ENCODE peak calls at places on chromosomes 13 and 19, in nine cellular contexts. One of them, this sample, is unnamed.
A peak's percentile ranks its signal among the peaks of the same experiment; 100 is the strongest.

GRCh38 chr19:10100163-10100785 is 2.2 kb downstream of the ANGPTL6 start:
- DNase-seq in RWPE2: no peak
- DNase-seq in fibroblast of lung: no peak
- DNase-seq in psoas muscle: no peak
- DNase-seq in MM.1S: no peak
- DNase-seq in stomach: no peak
- DNase-seq in heart left ventricle: no peak
- DNase-seq in ovary: no peak
- DNase-seq in left lung: no peak
- DNase-seq in this sample: no peak

GRCh38 chr13:25478186-25478585 is 106.4 kb downstream of the ATP8A2 start:
- DNase-seq in MM.1S: no peak
- DNase-seq in left lung: no peak
- DNase-seq in stomach: no peak
- DNase-seq in ovary: no peak
- DNase-seq in heart left ventricle: no peak
- DNase-seq in psoas muscle: no peak
- DNase-seq in fibroblast of lung: peak; percentile 74
- DNase-seq in RWPE2: no peak
- DNase-seq in this sample: no peak

GRCh38 chr13:46166947-46167610 is 14.9 kb downstream of the LCP1 start:
- DNase-seq in fibroblast of lung: no peak
- DNase-seq in RWPE2: no peak
- DNase-seq in stomach: no peak
- DNase-seq in ovary: no peak
- DNase-seq in psoas muscle: no peak
- DNase-seq in MM.1S: no peak
- DNase-seq in heart left ventricle: no peak
- DNase-seq in left lung: no peak
- DNase-seq in this sample: no peak

GRCh38 chr13:64154514-64154913 is 2738.9 kb upstream of the PCDH20 start:
- DNase-seq in heart left ventricle: no peak
- DNase-seq in RWPE2: no peak
- DNase-seq in psoas muscle: no peak
- DNase-seq in left lung: no peak
- DNase-seq in fibroblast of lung: peak; percentile 34
- DNase-seq in stomach: no peak
- DNase-seq in ovary: no peak
- DNase-seq in MM.1S: no peak
- DNase-seq in this sample: no peak

GRCh38 chr19:8194528-8195275 is 14.5 kb upstream of the CERS4 start:
- DNase-seq in stomach: peak; percentile 35
- DNase-seq in psoas muscle: no peak
- DNase-seq in fibroblast of lung: no peak
- DNase-seq in heart left ventricle: no peak
- DNase-seq in left lung: peak; percentile 83
- DNase-seq in ovary: no peak
- DNase-seq in RWPE2: no peak
- DNase-seq in MM.1S: peak; percentile 34
- DNase-seq in this sample: peak; percentile 20

GRCh38 chr19:18611327-18612050 is 1.2 kb upstream of the TMEM59L start:
- DNase-seq in ovary: no peak
- DNase-seq in MM.1S: no peak
- DNase-seq in RWPE2: peak; percentile 50
- DNase-seq in fibroblast of lung: no peak
- DNase-seq in stomach: no peak
- DNase-seq in heart left ventricle: no peak
- DNase-seq in psoas muscle: no peak
- DNase-seq in left lung: no peak
- DNase-seq in this sample: no peak

GRCh38 chr13:80339841-80340642 is 884 bp downstream of the SPRY2 start:
- DNase-seq in fibroblast of lung: peak; percentile 54
- DNase-seq in MM.1S: peak; percentile 38
- DNase-seq in heart left ventricle: peak; percentile 58
- DNase-seq in left lung: peak; percentile 92
- DNase-seq in ovary: peak; percentile 48
- DNase-seq in psoas muscle: peak; percentile 55
- DNase-seq in stomach: peak; percentile 46
- DNase-seq in RWPE2: no peak
- DNase-seq in this sample: peak; percentile 55

GRCh38 chr19:45164577-45165335 is 4.0 kb upstream of the NKPD1 start:
- DNase-seq in psoas muscle: peak; percentile 40
- DNase-seq in stomach: peak; percentile 82
- DNase-seq in RWPE2: peak; percentile 92
- DNase-seq in fibroblast of lung: peak; percentile 68
- DNase-seq in heart left ventricle: peak; percentile 47
- DNase-seq in MM.1S: peak; percentile 43
- DNase-seq in left lung: peak; percentile 90
- DNase-seq in ovary: peak; percentile 50
- DNase-seq in this sample: peak; percentile 37

GRCh38 chr13:59444210-59444857 is 719.4 kb downstream of the DIAPH3 start:
- DNase-seq in heart left ventricle: no peak
- DNase-seq in psoas muscle: no peak
- DNase-seq in fibroblast of lung: peak; percentile 42
- DNase-seq in MM.1S: no peak
- DNase-seq in ovary: no peak
- DNase-seq in left lung: no peak
- DNase-seq in RWPE2: no peak
- DNase-seq in stomach: no peak
- DNase-seq in this sample: no peak

GRCh38 chr19:47719047-47719885 is 6.0 kb downstream of the EHD2 start:
- DNase-seq in ovary: peak; percentile 96
- DNase-seq in heart left ventricle: peak; percentile 91
- DNase-seq in stomach: peak; percentile 60
- DNase-seq in MM.1S: no peak
- DNase-seq in RWPE2: peak; percentile 98
- DNase-seq in psoas muscle: peak; percentile 90
- DNase-seq in left lung: peak; percentile 84
- DNase-seq in fibroblast of lung: peak; percentile 98
- DNase-seq in this sample: peak; percentile 92

GRCh38 chr19:30244533-30244932 is 127.7 kb upstream of the ZNF536 start:
- DNase-seq in left lung: no peak
- DNase-seq in fibroblast of lung: no peak
- DNase-seq in MM.1S: no peak
- DNase-seq in psoas muscle: no peak
- DNase-seq in stomach: no peak
- DNase-seq in RWPE2: no peak
- DNase-seq in heart left ventricle: no peak
- DNase-seq in ovary: no peak
- DNase-seq in this sample: no peak

GRCh38 chr19:14333101-14333871 is 48.0 kb upstream of the ADGRE5 start:
- DNase-seq in left lung: peak; percentile 81
- DNase-seq in stomach: peak; percentile 37
- DNase-seq in ovary: no peak
- DNase-seq in MM.1S: no peak
- DNase-seq in fibroblast of lung: peak; percentile 33
- DNase-seq in psoas muscle: no peak
- DNase-seq in heart left ventricle: peak; percentile 15
- DNase-seq in RWPE2: no peak
- DNase-seq in this sample: peak; percentile 34

GRCh38 chr19:24098359-24098758 is 11.4 kb downstream of the ZNF254 start:
- DNase-seq in psoas muscle: no peak
- DNase-seq in left lung: no peak
- DNase-seq in ovary: no peak
- DNase-seq in RWPE2: no peak
- DNase-seq in fibroblast of lung: peak; percentile 42
- DNase-seq in MM.1S: no peak
- DNase-seq in stomach: no peak
- DNase-seq in heart left ventricle: no peak
- DNase-seq in this sample: no peak

DNA sequence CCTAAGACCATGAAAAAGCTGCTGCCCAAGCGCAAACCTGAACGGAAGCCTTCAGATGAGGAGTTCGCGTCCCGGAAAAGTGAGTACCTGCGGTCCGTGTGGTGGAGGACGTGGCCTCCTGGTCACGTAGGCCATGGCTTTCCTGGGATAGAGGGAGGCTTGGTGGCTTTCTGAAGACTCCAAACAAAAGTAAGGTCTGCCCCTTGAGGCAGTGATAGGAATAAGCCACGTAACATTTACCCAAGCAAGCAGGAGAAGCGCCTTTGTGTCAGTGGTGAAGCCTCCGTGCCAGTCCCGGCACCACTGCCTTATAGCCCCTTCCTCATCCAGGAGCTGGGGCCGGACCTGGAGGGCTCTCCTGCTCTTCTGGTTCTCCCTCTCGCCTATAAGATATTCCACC is 34.3 kb upstream of the TEX29 start:
- DNase-seq in psoas muscle: no peak
- DNase-seq in RWPE2: no peak
- DNase-seq in left lung: no peak
- DNase-seq in ovary: no peak
- DNase-seq in MM.1S: no peak
- DNase-seq in stomach: no peak
- DNase-seq in fibroblast of lung: no peak
- DNase-seq in heart left ventricle: no peak
- DNase-seq in this sample: no peak
- TF ChIP-seq CTCF in psoas muscle: no peak
- TF ChIP-seq CTCF in RWPE2: no peak
- TF ChIP-seq CTCF in left lung: no peak
- TF ChIP-seq CTCF in ovary: no peak
- TF ChIP-seq CTCF in MM.1S: no peak
- TF ChIP-seq CTCF in stomach: no peak
- TF ChIP-seq CTCF in fibroblast of lung: no peak
- TF ChIP-seq CTCF in heart left ventricle: no peak
- TF ChIP-seq CTCF in this sample: no peak

GRCh38 chr19:42397315-42398166 is 7.4 kb upstream of the CNFN start:
- DNase-seq in RWPE2: no peak
- DNase-seq in stomach: no peak
- DNase-seq in MM.1S: no peak
- DNase-seq in ovary: no peak
- DNase-seq in fibroblast of lung: no peak
- DNase-seq in heart left ventricle: no peak
- DNase-seq in left lung: no peak
- DNase-seq in psoas muscle: no peak
- DNase-seq in this sample: no peak

GRCh38 chr19:42394751-42395150 is 4.7 kb upstream of the CNFN start:
- DNase-seq in ovary: no peak
- DNase-seq in heart left ventricle: no peak
- DNase-seq in left lung: no peak
- DNase-seq in psoas muscle: no peak
- DNase-seq in fibroblast of lung: no peak
- DNase-seq in stomach: no peak
- DNase-seq in RWPE2: no peak
- DNase-seq in MM.1S: no peak
- DNase-seq in this sample: no peak

GRCh38 chr19:42392165-42392564 is 2.1 kb upstream of the CNFN start:
- DNase-seq in MM.1S: no peak
- DNase-seq in fibroblast of lung: no peak
- DNase-seq in ovary: no peak
- DNase-seq in stomach: no peak
- DNase-seq in RWPE2: no peak
- DNase-seq in psoas muscle: no peak
- DNase-seq in left lung: no peak
- DNase-seq in heart left ventricle: no peak
- DNase-seq in this sample: no peak

GRCh38 chr19:42396542-42397314 is 6.6 kb upstream of the CNFN start:
- DNase-seq in heart left ventricle: peak; percentile 99
- DNase-seq in MM.1S: peak; percentile 99
- DNase-seq in ovary: peak; percentile 96
- DNase-seq in stomach: peak; percentile 99
- DNase-seq in left lung: peak; percentile 97
- DNase-seq in fibroblast of lung: peak; percentile 99
- DNase-seq in RWPE2: peak; percentile 97
- DNase-seq in psoas muscle: peak; percentile 98
- DNase-seq in this sample: peak; percentile 99

GRCh38 chr19:42396248-42396541 is 6.1 kb upstream of the CNFN start:
- DNase-seq in MM.1S: no peak
- DNase-seq in RWPE2: no peak
- DNase-seq in psoas muscle: no peak
- DNase-seq in ovary: no peak
- DNase-seq in fibroblast of lung: no peak
- DNase-seq in stomach: no peak
- DNase-seq in heart left ventricle: no peak
- DNase-seq in left lung: no peak
- DNase-seq in this sample: no peak
- H3K4me3 ChIP-seq in MM.1S: peak overlapping the region; percentile 95
- H3K4me3 ChIP-seq in RWPE2: peak overlapping the region; percentile 46
- H3K4me3 ChIP-seq in psoas muscle: peak overlapping the region; percentile 77
- H3K4me3 ChIP-seq in ovary: no peak overlapping the region
- H3K4me3 ChIP-seq in fibroblast of lung: no peak overlapping the region
- H3K4me3 ChIP-seq in stomach: peak overlapping the region; percentile 51
- H3K4me3 ChIP-seq in heart left ventricle: peak overlapping the region; percentile 69
- H3K4me3 ChIP-seq in left lung: peak overlapping the region; percentile 29
- H3K4me3 ChIP-seq in this sample: peak overlapping the region; percentile 46

GRCh38 chr13:21683034-21683733 is 12.3 kb downstream of the FGF9 start:
- DNase-seq in MM.1S: no peak
- DNase-seq in stomach: no peak
- DNase-seq in ovary: no peak
- DNase-seq in left lung: no peak
- DNase-seq in psoas muscle: peak; percentile 26
- DNase-seq in fibroblast of lung: peak; percentile 89
- DNase-seq in heart left ventricle: no peak
- DNase-seq in RWPE2: no peak
- DNase-seq in this sample: no peak
- H3K36me3 ChIP-seq in MM.1S: no peaks in the 10 kb centered on the region
- H3K36me3 ChIP-seq in stomach: no peaks in the 10 kb centered on the region
- H3K36me3 ChIP-seq in ovary: no peaks in the 10 kb centered on the region
- H3K36me3 ChIP-seq in left lung: no peaks in the 10 kb centered on the region
- H3K36me3 ChIP-seq in psoas muscle: no peaks in the 10 kb centered on the region
- H3K36me3 ChIP-seq in fibroblast of lung: no peaks in the 10 kb centered on the region
- H3K36me3 ChIP-seq in heart left ventricle: no peaks in the 10 kb centered on the region
- H3K36me3 ChIP-seq in RWPE2: no peaks in the 10 kb centered on the region
- H3K36me3 ChIP-seq in this sample: no peaks in the 10 kb centered on the region

DNA sequence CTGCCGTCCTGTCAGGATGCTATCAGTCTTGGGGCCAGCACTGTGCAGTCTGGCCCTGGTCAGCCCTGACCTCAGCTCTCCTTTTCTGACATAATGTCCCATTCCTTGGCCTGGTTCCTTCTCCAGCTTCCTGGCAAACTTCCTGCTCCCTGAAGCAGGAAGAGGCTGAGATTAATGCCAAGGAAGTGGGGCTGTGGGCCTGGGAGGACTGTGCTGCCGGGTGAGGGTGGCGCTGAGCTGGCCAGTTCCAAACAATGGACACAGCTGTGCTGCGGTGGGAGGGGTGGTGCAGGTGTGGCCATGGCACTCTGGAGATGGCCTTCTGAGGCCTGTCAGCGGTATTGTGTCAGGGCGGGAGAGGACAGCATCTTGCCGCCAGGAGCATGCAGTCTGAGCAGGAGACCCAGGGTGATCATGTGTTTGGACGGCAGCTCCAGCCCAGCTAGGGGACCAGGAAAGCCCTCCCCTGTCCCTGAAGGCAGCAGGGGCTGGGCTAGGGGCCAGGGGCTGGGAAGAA is 30.9 kb downstream of the TUBA3C start:
- DNase-seq in ovary: no peak
- DNase-seq in stomach: no peak
- DNase-seq in left lung: no peak
- DNase-seq in heart left ventricle: peak; percentile 20
- DNase-seq in psoas muscle: peak; percentile 31
- DNase-seq in RWPE2: no peak
- DNase-seq in fibroblast of lung: no peak
- DNase-seq in MM.1S: no peak
- DNase-seq in this sample: peak; percentile 16
- TF ChIP-seq CTCF in ovary: no peak
- TF ChIP-seq CTCF in stomach: no peak
- TF ChIP-seq CTCF in left lung: no peak
- TF ChIP-seq CTCF in heart left ventricle: no peak
- TF ChIP-seq CTCF in psoas muscle: no peak
- TF ChIP-seq CTCF in RWPE2: no peak
- TF ChIP-seq CTCF in fibroblast of lung: no peak
- TF ChIP-seq CTCF in MM.1S: no peak
- TF ChIP-seq CTCF in this sample: no peak

This sample was measured in heart right ventricle.